ENCODE peak calls at places on chromosomes 7 and 10, in four cellular contexts. M is stimulated activated CD8-positive, alpha-beta memory T cell treated with anti-CD3 and anti-CD28 coated beads, Interleukin-4, amount 100 ng/mL, for 1 hour; A is right cardiac atrium; F is left ventricle myocardium superior. O is an unnamed sample.

GRCh38 chr7:100215895-100216294 is 3.9 kb upstream of the PVRIG start:
- DNase-seq in M (no peak), A (peak), F (peak), O (peak)

GRCh38 chr10:24953350-24954074 is 1.1 kb upstream of the PRTFDC1 start:
- DNase-seq in M (no peak), A (peak), F (no peak), O (no peak)

GRCh38 chr7:100673942-100674431 is 447 bp downstream of the GNB2 start:
- DNase-seq in M (no peak), A (peak), F (peak), O (peak)

GRCh38 chr10:133481086-133481643 is 27.4 kb downstream of the SCART1 start:
- DNase-seq in M (no peak), A (no peak), F (no peak), O (no peak)

GRCh38 chr10:50322075-50322474 is 70.8 kb upstream of the ASAH2 start:
- DNase-seq in M (no peak), A (no peak), F (no peak), O (no peak)

GRCh38 chr10:126334272-126334671 is 54.0 kb downstream of the ADAM12 start:
- DNase-seq in M (no peak), A (no peak), F (no peak), O (no peak)

GRCh38 chr7:73828107-73828803 is 2.5 kb upstream of the CLDN4 start:
- DNase-seq in M (no peak), A (no peak), F (no peak), O (no peak)

GRCh38 chr7:38463277-38464224 is 167.6 kb downstream of the AMPH start:
- DNase-seq in M (peak), A (peak), F (peak), O (peak)

GRCh38 chr7:131606346-131607290 is 50.2 kb upstream of the PODXL start:
- DNase-seq in M (no peak), A (no peak), F (no peak), O (no peak)

GRCh38 chr7:2878306-2878705 is 34.2 kb upstream of the GNA12 start:
- DNase-seq in M (no peak), A (no peak), F (no peak), O (no peak)

GRCh38 chr7:52088008-52088787 is 771.6 kb upstream of the COBL start:
- DNase-seq in M (no peak), A (peak), F (peak), O (no peak)

GRCh38 chr7:40874756-40875155 is 740.0 kb downstream of the SUGCT start:
- DNase-seq in M (no peak), A (no peak), F (no peak), O (no peak)

GRCh38 chr7:43417455-43417854 is 165.5 kb upstream of the STK17A start:
- DNase-seq in M (no peak), A (no peak), F (no peak), O (no peak)

GRCh38 chr10:59991661-59992060 is 85.3 kb upstream of the CCDC6 start:
- DNase-seq in M (no peak), A (no peak), F (no peak), O (no peak)

GRCh38 chr7:141585592-141586510 is 34.6 kb downstream of the AGK start:
- DNase-seq in M (no peak), A (no peak), F (no peak), O (no peak)

GRCh38 chr7:80604436-80604835 is 34.0 kb upstream of the CD36 start:
- DNase-seq in M (no peak), A (no peak), F (no peak), O (no peak)

GRCh38 chr7:3056713-3057388 is 13.2 kb upstream of the CARD11 start:
- DNase-seq in M (no peak), A (no peak), F (no peak), O (no peak)

GRCh38 chr7:82760092-82760491 is 316.5 kb upstream of the CACNA2D1 start:
- DNase-seq in M (no peak), A (no peak), F (no peak), O (no peak)

GRCh38 chr7:101746311-101746710 is 71.1 kb upstream of the CUX1 start:
- DNase-seq in M (no peak), A (no peak), F (no peak), O (no peak)

GRCh38 chr10:21134645-21135395 is 237.7 kb upstream of the NEBL start:
- DNase-seq in M (no peak), A (no peak), F (no peak), O (no peak)

GRCh38 chr10:29257106-29257783 is 31.6 kb upstream of the LYZL1 start:
- DNase-seq in M (no peak), A (peak), F (peak), O (peak)

GRCh38 chr7:79308176-79308575 is 145.3 kb downstream of the MAGI2 start:
- DNase-seq in M (no peak), A (no peak), F (no peak), O (no peak)

GRCh38 chr7:136617176-136617575 is 251.3 kb upstream of the CHRM2 start:
- DNase-seq in M (no peak), A (no peak), F (no peak), O (no peak)

GRCh38 chr7:155713382-155713781 is 68.9 kb downstream of the RBM33 start:
- DNase-seq in M (no peak), A (peak), F (peak), O (no peak)

GRCh38 chr10:93992400-93993030 is 1.2 kb upstream of the PLCE1 start:
- DNase-seq in M (no peak), A (no peak), F (no peak), O (no peak)

GRCh38 chr7:30019960-30020359 is 6.5 kb downstream of the FKBP14 start:
- DNase-seq in M (no peak), A (no peak), F (no peak), O (no peak)

GRCh38 chr7:15042285-15042684 is 139.7 kb upstream of the DGKB start:
- DNase-seq in M (no peak), A (no peak), F (no peak), O (no peak)

GRCh38 chr7:93018666-93019065 is 99.1 kb downstream of the SAMD9 start:
- DNase-seq in M (no peak), A (no peak), F (no peak), O (no peak)

GRCh38 chr7:140478361-140479061 is 794 bp downstream of the MKRN1 start:
- DNase-seq in M (peak), A (peak), F (no peak), O (peak)

GRCh38 chr10:63720072-63720537 is 198.9 kb downstream of the REEP3 start:
- DNase-seq in M (no peak), A (no peak), F (no peak), O (no peak)

GRCh38 chr10:125479059-125479458 is 203.9 kb downstream of the TEX36 start:
- DNase-seq in M (no peak), A (no peak), F (no peak), O (no peak)

GRCh38 chr7:77727936-77728701 is 31.9 kb downstream of the RSBN1L start:
- DNase-seq in M (no peak), A (no peak), F (no peak), O (no peak)

GRCh38 chr7:135215180-135215579 is 3.9 kb upstream of the WDR91 start:
- DNase-seq in M (no peak), A (no peak), F (no peak), O (no peak)